ENCODE peak calls at places on chromosomes 1 and 21, in four cellular contexts. One of them, this sample, is unnamed.

GRCh38 chr21:35563885-35564451 is 496.4 kb downstream of the SETD4 start:
- DNase-seq in tibial nerve: peak
- DNase-seq in mesenchymal stem cell: peak
- DNase-seq in CD8-positive, alpha-beta T cell: no peak
- DNase-seq in this sample: peak

GRCh38 chr1:32094721-32095521 is 12.9 kb upstream of the KPNA6 start:
- DNase-seq in tibial nerve: no peak
- DNase-seq in mesenchymal stem cell: no peak
- DNase-seq in CD8-positive, alpha-beta T cell: no peak
- DNase-seq in this sample: no peak

GRCh38 chr1:221887091-221887746 is 145.3 kb upstream of the DUSP10 start:
- DNase-seq in tibial nerve: peak
- DNase-seq in mesenchymal stem cell: peak
- DNase-seq in CD8-positive, alpha-beta T cell: no peak
- DNase-seq in this sample: peak

GRCh38 chr1:171884475-171884874 is 43.2 kb downstream of the DNM3 start:
- DNase-seq in mesenchymal stem cell: no peak
- DNase-seq in CD8-positive, alpha-beta T cell: no peak
- DNase-seq in tibial nerve: no peak
- DNase-seq in this sample: no peak

GRCh38 chr1:31549807-31550620 is 26.3 kb upstream of the TINAGL1 start:
- DNase-seq in mesenchymal stem cell: peak
- DNase-seq in CD8-positive, alpha-beta T cell: no peak
- DNase-seq in tibial nerve: no peak
- DNase-seq in this sample: no peak

GRCh38 chr1:212605441-212605976 is 3.1 kb upstream of the ATF3 start:
- DNase-seq in tibial nerve: no peak
- DNase-seq in mesenchymal stem cell: peak
- DNase-seq in CD8-positive, alpha-beta T cell: no peak
- DNase-seq in this sample: no peak

GRCh38 chr1:8169364-8170058 is 143.4 kb upstream of the ERRFI1 start:
- DNase-seq in CD8-positive, alpha-beta T cell: no peak
- DNase-seq in mesenchymal stem cell: peak
- DNase-seq in tibial nerve: peak
- DNase-seq in this sample: no peak

GRCh38 chr1:22216210-22216883 is 73.5 kb upstream of the WNT4 start:
- DNase-seq in tibial nerve: no peak
- DNase-seq in mesenchymal stem cell: peak
- DNase-seq in CD8-positive, alpha-beta T cell: no peak
- DNase-seq in this sample: no peak

GRCh38 chr21:42213082-42213774 is 5.7 kb upstream of the ABCG1 start:
- DNase-seq in mesenchymal stem cell: no peak
- DNase-seq in tibial nerve: no peak
- DNase-seq in CD8-positive, alpha-beta T cell: no peak
- DNase-seq in this sample: no peak

GRCh38 chr1:170927955-170928850 is 7.1 kb upstream of the MROH9 start:
- DNase-seq in mesenchymal stem cell: no peak
- DNase-seq in tibial nerve: no peak
- DNase-seq in CD8-positive, alpha-beta T cell: no peak
- DNase-seq in this sample: no peak

GRCh38 chr1:110235181-110235838 is 25.2 kb downstream of the KCNC4 start:
- DNase-seq in CD8-positive, alpha-beta T cell: no peak
- DNase-seq in mesenchymal stem cell: no peak
- DNase-seq in tibial nerve: no peak
- DNase-seq in this sample: no peak

GRCh38 chr1:161115132-161115711 is 2.6 kb downstream of the PFDN2 start:
- DNase-seq in CD8-positive, alpha-beta T cell: no peak
- DNase-seq in tibial nerve: no peak
- DNase-seq in mesenchymal stem cell: peak
- DNase-seq in this sample: no peak

GRCh38 chr21:46273341-46273740 is 12.1 kb downstream of the MCM3AP start:
- DNase-seq in CD8-positive, alpha-beta T cell: no peak
- DNase-seq in mesenchymal stem cell: no peak
- DNase-seq in tibial nerve: no peak
- DNase-seq in this sample: no peak

GRCh38 chr1:118143136-118143535 is 41.9 kb downstream of the SPAG17 start:
- DNase-seq in CD8-positive, alpha-beta T cell: no peak
- DNase-seq in tibial nerve: no peak
- DNase-seq in mesenchymal stem cell: no peak
- DNase-seq in this sample: no peak

GRCh38 chr21:32388306-32388705 is 4.5 kb downstream of the URB1 start:
- DNase-seq in mesenchymal stem cell: no peak
- DNase-seq in tibial nerve: no peak
- DNase-seq in CD8-positive, alpha-beta T cell: no peak
- DNase-seq in this sample: no peak
- H3K27ac ChIP-seq in mesenchymal stem cell: no peak
- H3K27ac ChIP-seq in tibial nerve: no peak
- H3K27ac ChIP-seq in CD8-positive, alpha-beta T cell: no peak
- H3K27ac ChIP-seq in this sample: peak

GRCh38 chr21:28688381-28688780 is 304.3 kb downstream of the LTN1 start:
- DNase-seq in CD8-positive, alpha-beta T cell: no peak
- DNase-seq in tibial nerve: no peak
- DNase-seq in mesenchymal stem cell: no peak
- DNase-seq in this sample: no peak
- H3K27ac ChIP-seq in CD8-positive, alpha-beta T cell: no peak
- H3K27ac ChIP-seq in tibial nerve: no peak
- H3K27ac ChIP-seq in mesenchymal stem cell: no peak
- H3K27ac ChIP-seq in this sample: no peak

DNA sequence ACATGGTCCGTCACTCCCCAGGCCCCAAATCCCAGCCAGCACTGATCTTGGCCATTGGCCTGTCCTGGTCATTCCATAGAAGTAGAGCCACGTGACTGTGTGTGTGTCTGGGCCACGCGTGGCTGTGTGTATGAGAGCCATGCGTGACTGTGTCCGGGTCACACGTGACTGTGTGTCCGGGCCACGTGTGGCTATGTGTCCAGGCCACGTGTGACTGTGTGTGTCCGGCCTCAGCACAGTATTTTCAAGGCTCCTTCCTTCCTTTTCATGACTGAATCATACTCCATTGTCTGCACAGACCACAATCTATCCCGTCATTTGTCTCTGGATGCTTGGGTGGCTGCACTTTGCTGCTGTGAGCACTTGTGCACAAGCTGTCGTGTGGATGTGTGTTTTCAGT is 67.4 kb downstream of the SKI start:
- DNase-seq in tibial nerve: no peak
- DNase-seq in mesenchymal stem cell: no peak
- DNase-seq in CD8-positive, alpha-beta T cell: no peak
- DNase-seq in this sample: no peak
- H3K27ac ChIP-seq in tibial nerve: no peak
- H3K27ac ChIP-seq in mesenchymal stem cell: no peak
- H3K27ac ChIP-seq in CD8-positive, alpha-beta T cell: no peak
- H3K27ac ChIP-seq in this sample: no peak

GRCh38 chr1:49252917-49253316 is 476.2 kb upstream of the BEND5 start:
- DNase-seq in tibial nerve: no peak
- DNase-seq in mesenchymal stem cell: no peak
- DNase-seq in CD8-positive, alpha-beta T cell: no peak
- DNase-seq in this sample: no peak
- H3K27ac ChIP-seq in tibial nerve: no peak
- H3K27ac ChIP-seq in mesenchymal stem cell: no peak
- H3K27ac ChIP-seq in CD8-positive, alpha-beta T cell: no peak
- H3K27ac ChIP-seq in this sample: no peak

This sample was measured in thoracic aorta.